ENCODE peak calls at places on chromosomes 6 and 20, in five cellular contexts. T is IMR-90, B is adrenal gland, N is stomach, W is mucosa of descending colon. Z is an unnamed sample.

GRCh38 chr20:57397693-57398108 is 6.5 kb downstream of the RBM38 start:
- DNase-seq in T (no peak), B (no peak), N (peak; percentile 43), W (peak; percentile 55), Z (peak; percentile 40)

GRCh38 chr6:134122775-134123174 is 70.4 kb upstream of the SLC2A12 start:
- DNase-seq in T (no peak), B (no peak), N (no peak), W (no peak), Z (no peak)

GRCh38 chr20:9160760-9161159 is 91.9 kb downstream of the PLCB4 start:
- DNase-seq in T (no peak), B (no peak), N (no peak), W (no peak), Z (no peak)

GRCh38 chr6:33169286-33170175 is 22.7 kb downstream of the COL11A2 start:
- DNase-seq in T (no peak), B (no peak), N (no peak), W (no peak), Z (no peak)

GRCh38 chr6:117906905-117907599 is at the start of gene SLC35F1:
- DNase-seq in T (peak; percentile 1), B (peak; percentile 51), N (peak; percentile 40), W (peak; percentile 41), Z (peak; percentile 1)

GRCh38 chr6:140736227-140736626 is 1361.8 kb upstream of the CITED2 start:
- DNase-seq in T (no peak), B (no peak), N (no peak), W (no peak), Z (no peak)

GRCh38 chr20:32536861-32537656 is 48.1 kb downstream of the NOL4L start:
- DNase-seq in T (no peak), B (no peak), N (peak; percentile 90), W (peak; percentile 91), Z (peak; percentile 85)

GRCh38 chr20:8774412-8774811 is 294.5 kb upstream of the PLCB4 start:
- DNase-seq in T (no peak), B (no peak), N (no peak), W (no peak), Z (no peak)

GRCh38 chr6:9121551-9121950 is 686.2 kb upstream of the SLC35B3 start:
- DNase-seq in T (peak; percentile 36), B (no peak), N (no peak), W (no peak), Z (no peak)

GRCh38 chr6:25872804-25873203 is 1.2 kb downstream of the SLC17A3 start:
- DNase-seq in T (no peak), B (no peak), N (no peak), W (no peak), Z (no peak)

GRCh38 chr20:15942130-15942529 is 631.1 kb downstream of the KIF16B start:
- DNase-seq in T (no peak), B (no peak), N (no peak), W (no peak), Z (no peak)

GRCh38 chr6:145731432-145731831 is 3.9 kb downstream of the EPM2A start:
- DNase-seq in T (no peak), B (no peak), N (no peak), W (no peak), Z (no peak)

GRCh38 chr6:53233309-53233708 is 84.7 kb upstream of the GCM1 start:
- DNase-seq in T (peak; percentile 52), B (no peak), N (no peak), W (no peak), Z (no peak)

GRCh38 chr6:41730531-41731436 is 4.6 kb downstream of the TFEB start:
- DNase-seq in T (no peak), B (peak; percentile 43), N (no peak), W (peak; percentile 19), Z (no peak)

GRCh38 chr20:23510000-23510590 is 19.2 kb downstream of the CST8 start:
- DNase-seq in T (no peak), B (no peak), N (no peak), W (no peak), Z (no peak)

GRCh38 chr20:41408131-41408789 is 41.6 kb upstream of the EMILIN3 start:
- DNase-seq in T (no peak), B (no peak), N (no peak), W (no peak), Z (no peak)
- H3K36me3 ChIP-seq in T (peaks cover 61% of the 10 kb centered on the region), B (peaks cover 72% of the 10 kb centered on the region), N (peaks cover 100% of the 10 kb centered on the region), W (peaks cover 10% of the 10 kb centered on the region), Z (peaks cover 21% of the 10 kb centered on the region)

DNA sequence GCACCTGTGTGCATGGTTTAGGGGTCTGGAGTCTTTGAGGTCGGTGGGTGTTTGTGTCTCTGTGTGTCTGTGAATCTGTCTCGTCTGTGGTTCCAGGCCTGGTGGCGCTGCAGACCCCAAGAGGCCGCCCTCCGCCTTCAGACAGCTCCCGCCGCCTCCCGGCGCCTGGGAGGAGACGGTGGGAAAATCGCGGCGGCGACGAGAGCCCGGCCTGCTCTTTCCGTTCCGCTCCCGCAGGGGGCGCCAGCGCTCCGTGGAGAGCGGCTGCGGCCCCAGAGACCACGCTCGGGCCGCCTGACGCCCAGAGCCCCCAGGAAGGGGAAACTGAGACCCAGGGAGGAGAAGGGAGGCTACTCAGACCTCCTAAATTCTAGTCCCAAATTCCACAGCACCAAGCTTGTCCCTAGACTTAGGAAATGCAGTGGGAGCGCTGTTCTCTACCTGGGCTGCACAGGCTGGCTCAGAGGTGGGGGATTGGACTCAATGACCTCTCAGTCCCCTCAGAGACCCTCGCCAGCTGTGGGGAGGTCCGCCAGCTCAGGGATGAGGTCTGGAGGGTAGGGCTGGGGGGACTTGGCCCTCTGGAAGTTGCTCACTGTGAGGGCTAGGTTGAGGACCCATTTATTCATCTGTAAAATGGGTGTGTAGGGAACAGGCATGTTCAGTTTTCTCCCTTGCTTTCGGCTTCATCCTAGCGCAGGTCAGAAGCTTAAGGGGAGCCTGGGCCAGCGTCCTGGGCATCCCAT is 36.9 kb upstream of the BLCAP start:
- DNase-seq in T (no peak), B (peak; percentile 26), N (peak; percentile 60), W (peak; percentile 62), Z (peak; percentile 38)
- H3K4me3 ChIP-seq in T (no peak overlapping the region), B (no peak overlapping the region), N (no peak overlapping the region), W (no peak overlapping the region), Z (no peak overlapping the region)

GRCh38 chr20:34806255-34806654 is 19.2 kb downstream of the NCOA6 start:
- DNase-seq in T (no peak), B (no peak), N (no peak), W (no peak), Z (peak; percentile 17)

GRCh38 chr20:34808583-34808982 is 16.9 kb downstream of the NCOA6 start:
- DNase-seq in T (no peak), B (no peak), N (no peak), W (no peak), Z (peak; percentile 46)
- H3K36me3 ChIP-seq in T (peaks cover 2% of the 10 kb centered on the region), B (no peaks in the 10 kb centered on the region), N (peaks cover 5% of the 10 kb centered on the region), W (no peaks in the 10 kb centered on the region), Z (no peaks in the 10 kb centered on the region)

GRCh38 chr20:761418-762381 is 6.6 kb downstream of the SLC52A3 start:
- DNase-seq in T (no peak), B (no peak), N (no peak), W (no peak), Z (no peak)
- H3K4me3 ChIP-seq in T (no peak overlapping the region), B (no peak overlapping the region), N (no peak overlapping the region), W (no peak overlapping the region), Z (no peak overlapping the region)

Z was measured in small intestine.